ENCODE peak calls at places on chromosomes 4 and X, in five cellular contexts. One of them, this sample, is unnamed.

GRCh38 chr4:99979872-99980271 is 29.8 kb upstream of the H2AZ1 start:
- DNase-seq in tibial nerve: no peak
- DNase-seq in PC-3: peak; percentile 54
- DNase-seq in fibroblast of lung: peak; percentile 32
- DNase-seq in cardiac muscle cell: no peak
- DNase-seq in this sample: no peak

GRCh38 chrX:24528605-24529004 is 63.5 kb downstream of the PDK3 start:
- DNase-seq in tibial nerve: no peak
- DNase-seq in PC-3: no peak
- DNase-seq in fibroblast of lung: no peak
- DNase-seq in cardiac muscle cell: no peak
- DNase-seq in this sample: no peak

GRCh38 chrX:10501606-10502005 is 118.8 kb downstream of the MID1 start:
- DNase-seq in tibial nerve: no peak
- DNase-seq in PC-3: no peak
- DNase-seq in fibroblast of lung: no peak
- DNase-seq in cardiac muscle cell: no peak
- DNase-seq in this sample: no peak

GRCh38 chrX:68658530-68658929 is 11.1 kb downstream of the STARD8 start:
- DNase-seq in tibial nerve: no peak
- DNase-seq in PC-3: no peak
- DNase-seq in fibroblast of lung: no peak
- DNase-seq in cardiac muscle cell: no peak
- DNase-seq in this sample: no peak

GRCh38 chr4:190017357-190018200 is 9.5 kb downstream of the FRG2 start:
- DNase-seq in tibial nerve: no peak
- DNase-seq in PC-3: no peak
- DNase-seq in fibroblast of lung: no peak
- DNase-seq in cardiac muscle cell: no peak
- DNase-seq in this sample: no peak

GRCh38 chrX:129478516-129478915 is 44.8 kb downstream of the SMARCA1 start:
- DNase-seq in tibial nerve: no peak
- DNase-seq in PC-3: no peak
- DNase-seq in fibroblast of lung: peak; percentile 75
- DNase-seq in cardiac muscle cell: no peak
- DNase-seq in this sample: no peak

GRCh38 chrX:68699960-68700746 is 52.7 kb downstream of the STARD8 start:
- DNase-seq in tibial nerve: no peak
- DNase-seq in PC-3: no peak
- DNase-seq in fibroblast of lung: peak; percentile 61
- DNase-seq in cardiac muscle cell: no peak
- DNase-seq in this sample: no peak

GRCh38 chr4:7650606-7651400 is 216.1 kb upstream of the PSAPL1 start:
- DNase-seq in tibial nerve: no peak
- DNase-seq in PC-3: peak; percentile 62
- DNase-seq in fibroblast of lung: peak; percentile 64
- DNase-seq in cardiac muscle cell: peak; percentile 57
- DNase-seq in this sample: no peak

GRCh38 chr4:679571-680083 is 5.3 kb downstream of the MYL5 start:
- DNase-seq in tibial nerve: no peak
- DNase-seq in PC-3: no peak
- DNase-seq in fibroblast of lung: no peak
- DNase-seq in cardiac muscle cell: no peak
- DNase-seq in this sample: no peak

GRCh38 chr4:101345596-101346311 is 1.6 kb downstream of the PPP3CA start:
- DNase-seq in tibial nerve: peak; percentile 21
- DNase-seq in PC-3: peak; percentile 36
- DNase-seq in fibroblast of lung: peak; percentile 55
- DNase-seq in cardiac muscle cell: peak; percentile 46
- DNase-seq in this sample: peak; percentile 53

GRCh38 chr4:151553874-151554273 is 144.9 kb downstream of the FHIP1A start:
- DNase-seq in tibial nerve: no peak
- DNase-seq in PC-3: no peak
- DNase-seq in fibroblast of lung: no peak
- DNase-seq in cardiac muscle cell: no peak
- DNase-seq in this sample: no peak

GRCh38 chr4:47065099-47065498 is 33.7 kb downstream of the GABRB1 start:
- DNase-seq in tibial nerve: no peak
- DNase-seq in PC-3: no peak
- DNase-seq in fibroblast of lung: peak; percentile 76
- DNase-seq in cardiac muscle cell: no peak
- DNase-seq in this sample: no peak

GRCh38 chr4:42150653-42151567 is 1.5 kb downstream of the BEND4 start:
- DNase-seq in tibial nerve: no peak
- DNase-seq in PC-3: no peak
- DNase-seq in fibroblast of lung: no peak
- DNase-seq in cardiac muscle cell: peak; percentile 13
- DNase-seq in this sample: peak; percentile 13

GRCh38 chrX:13488706-13489105 is 80.7 kb upstream of the EGFL6 start:
- DNase-seq in tibial nerve: no peak
- DNase-seq in PC-3: no peak
- DNase-seq in fibroblast of lung: peak; percentile 31
- DNase-seq in cardiac muscle cell: no peak
- DNase-seq in this sample: no peak

GRCh38 chr4:136002316-136002715 is 1530.0 kb downstream of the PCDH18 start:
- DNase-seq in tibial nerve: no peak
- DNase-seq in PC-3: peak; percentile 42
- DNase-seq in fibroblast of lung: no peak
- DNase-seq in cardiac muscle cell: no peak
- DNase-seq in this sample: no peak

GRCh38 chr4:1604181-1604705 is 79.9 kb downstream of the FAM53A start:
- DNase-seq in tibial nerve: no peak
- DNase-seq in PC-3: peak; percentile 31
- DNase-seq in fibroblast of lung: peak; percentile 35
- DNase-seq in cardiac muscle cell: no peak
- DNase-seq in this sample: peak; percentile 9

GRCh38 chrX:154731881-154732280 is 19.0 kb downstream of the GAB3 start:
- DNase-seq in tibial nerve: no peak
- DNase-seq in PC-3: peak; percentile 55
- DNase-seq in fibroblast of lung: no peak
- DNase-seq in cardiac muscle cell: no peak
- DNase-seq in this sample: no peak
- H3K4me1 ChIP-seq in tibial nerve: peaks cover 58% of the 10 kb centered on the region
- H3K4me1 ChIP-seq in PC-3: peaks cover 63% of the 10 kb centered on the region
- H3K4me1 ChIP-seq in fibroblast of lung: peaks cover 36% of the 10 kb centered on the region
- H3K4me1 ChIP-seq in cardiac muscle cell: no peaks in the 10 kb centered on the region
- H3K4me1 ChIP-seq in this sample: peaks cover 5% of the 10 kb centered on the region

GRCh38 chr4:146643812-146644401 is 5.2 kb downstream of the POU4F2 start:
- DNase-seq in tibial nerve: no peak
- DNase-seq in PC-3: peak; percentile 54
- DNase-seq in fibroblast of lung: peak; percentile 23
- DNase-seq in cardiac muscle cell: peak; percentile 73
- DNase-seq in this sample: no peak
- H3K27me3 ChIP-seq in tibial nerve: peaks cover 89% of the 10 kb centered on the region
- H3K27me3 ChIP-seq in PC-3: peaks cover 19% of the 10 kb centered on the region
- H3K27me3 ChIP-seq in fibroblast of lung: peaks cover 33% of the 10 kb centered on the region
- H3K27me3 ChIP-seq in cardiac muscle cell: peaks cover 100% of the 10 kb centered on the region
- H3K27me3 ChIP-seq in this sample: peaks cover 18% of the 10 kb centered on the region

GRCh38 chrX:80648023-80648422 is 161.7 kb downstream of the BRWD3 start:
- DNase-seq in tibial nerve: no peak
- DNase-seq in PC-3: peak; percentile 22
- DNase-seq in fibroblast of lung: no peak
- DNase-seq in cardiac muscle cell: peak; percentile 21
- DNase-seq in this sample: no peak
- TF ChIP-seq CTCF in tibial nerve: peak; percentile 23
- TF ChIP-seq CTCF in PC-3: peak; percentile 68
- TF ChIP-seq CTCF in fibroblast of lung: peak; percentile 43
- TF ChIP-seq CTCF in cardiac muscle cell: peak; percentile 44
- TF ChIP-seq CTCF in this sample: no peak

GRCh38 chrX:49167740-49168108 is 4.0 kb upstream of the PLP2 start:
- DNase-seq in tibial nerve: no peak
- DNase-seq in PC-3: no peak
- DNase-seq in fibroblast of lung: no peak
- DNase-seq in cardiac muscle cell: no peak
- DNase-seq in this sample: no peak

GRCh38 chrX:49164589-49165360 is 2.2 kb downstream of the MAGIX start:
- DNase-seq in tibial nerve: no peak
- DNase-seq in PC-3: no peak
- DNase-seq in fibroblast of lung: no peak
- DNase-seq in cardiac muscle cell: no peak
- DNase-seq in this sample: no peak

GRCh38 chrX:49163555-49164419 is 1.2 kb downstream of the MAGIX start:
- DNase-seq in tibial nerve: peak; percentile 83
- DNase-seq in PC-3: peak; percentile 88
- DNase-seq in fibroblast of lung: peak; percentile 65
- DNase-seq in cardiac muscle cell: peak; percentile 81
- DNase-seq in this sample: peak; percentile 78

GRCh38 chrX:49166914-49167739 is 4.6 kb downstream of the MAGIX start:
- DNase-seq in tibial nerve: peak; percentile 24
- DNase-seq in PC-3: peak; percentile 61
- DNase-seq in fibroblast of lung: peak; percentile 85
- DNase-seq in cardiac muscle cell: peak; percentile 53
- DNase-seq in this sample: peak; percentile 37

DNA sequence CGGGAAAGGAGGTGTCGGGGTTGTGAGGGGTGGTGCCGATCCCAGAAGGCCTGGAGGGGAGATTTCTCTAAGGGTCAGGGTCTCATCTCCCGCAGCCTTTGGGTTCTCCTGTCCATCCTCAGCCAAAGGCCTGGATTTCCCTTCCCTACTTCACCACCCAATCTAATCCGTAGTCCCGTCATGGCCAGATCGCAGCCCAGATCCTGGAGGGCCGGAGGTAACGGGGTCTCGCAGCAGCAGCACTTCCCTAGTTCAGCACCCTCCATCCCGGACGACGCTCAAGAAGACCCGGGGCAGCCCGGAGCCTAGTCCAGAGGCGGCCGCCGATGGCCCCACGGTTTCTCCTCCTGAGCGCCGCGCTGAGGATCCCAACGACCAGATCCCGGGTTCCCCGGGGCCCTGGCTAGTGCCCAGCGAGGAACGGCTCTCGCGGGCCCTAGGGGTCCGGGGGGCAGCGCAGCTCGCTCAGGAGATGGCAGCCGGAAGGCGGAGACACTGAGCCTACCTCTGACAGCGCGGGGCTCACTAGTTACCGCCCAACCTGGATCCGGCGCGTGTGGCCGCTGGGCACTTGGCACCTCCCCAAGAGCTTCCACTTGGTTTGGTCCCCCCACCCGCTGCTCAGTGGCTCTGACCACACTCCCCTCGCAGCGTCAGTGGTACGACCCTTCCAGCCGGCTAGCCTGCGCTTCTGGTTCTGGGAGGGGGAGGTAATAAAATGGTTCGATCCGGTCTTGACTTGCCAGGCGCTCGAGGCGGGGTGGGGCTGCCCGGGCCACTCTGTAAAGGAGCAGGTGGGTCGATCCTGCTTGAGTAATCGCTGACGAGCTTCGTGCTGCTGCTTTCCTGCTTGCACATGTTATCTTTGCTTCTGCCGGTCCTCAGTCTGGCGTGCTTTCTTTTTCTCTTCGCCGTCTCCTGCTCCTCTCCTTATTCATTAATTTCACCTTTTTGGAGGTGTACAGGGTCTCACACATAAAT is 3.6 kb downstream of the MAGIX start:
- DNase-seq in tibial nerve: peak; percentile 36
- DNase-seq in PC-3: no peak
- DNase-seq in fibroblast of lung: peak; percentile 76
- DNase-seq in cardiac muscle cell: peak; percentile 84
- DNase-seq in this sample: peak; percentile 86
- H3K4me1 ChIP-seq in tibial nerve: no peaks in the 10 kb centered on the region
- H3K4me1 ChIP-seq in PC-3: peaks cover 22% of the 10 kb centered on the region
- H3K4me1 ChIP-seq in fibroblast of lung: peaks cover 3% of the 10 kb centered on the region
- H3K4me1 ChIP-seq in cardiac muscle cell: peaks cover 11% of the 10 kb centered on the region
- H3K4me1 ChIP-seq in this sample: no peaks in the 10 kb centered on the region

DNA sequence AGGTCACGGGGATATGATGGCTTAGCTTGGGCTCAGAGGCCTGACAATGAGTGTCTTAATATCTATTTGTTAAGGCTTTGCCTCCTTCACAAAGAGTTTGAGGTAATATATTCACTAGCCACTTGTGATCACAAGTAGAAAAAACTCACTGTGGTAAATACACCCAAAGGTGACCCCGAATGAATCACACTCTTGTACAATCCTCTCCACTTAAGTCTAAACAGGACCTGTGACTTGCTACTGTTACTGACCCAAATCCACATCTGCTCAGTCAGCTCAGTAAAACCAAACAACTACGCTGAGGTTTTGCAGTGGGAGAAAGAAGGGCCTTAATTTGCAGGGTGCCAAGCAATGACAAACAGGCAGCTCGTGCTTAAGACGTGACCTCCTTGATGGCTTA is 223.8 kb upstream of the MAGEC2 start:
- DNase-seq in tibial nerve: no peak
- DNase-seq in PC-3: peak; percentile 62
- DNase-seq in fibroblast of lung: no peak
- DNase-seq in cardiac muscle cell: no peak
- DNase-seq in this sample: no peak
- H3K27me3 ChIP-seq in tibial nerve: no peaks in the 10 kb centered on the region
- H3K27me3 ChIP-seq in PC-3: no peaks in the 10 kb centered on the region
- H3K27me3 ChIP-seq in fibroblast of lung: no peaks in the 10 kb centered on the region
- H3K27me3 ChIP-seq in cardiac muscle cell: no peaks in the 10 kb centered on the region
- H3K27me3 ChIP-seq in this sample: no peaks in the 10 kb centered on the region

This sample was measured in pancreas.